ENCODE peak calls at places on chromosomes 2 and 18, in eight cellular contexts. H, G, N, Y, C, X, B and F are unnamed samples.

GRCh38 chr2:239245872-239246701 is 154.7 kb downstream of the HDAC4 start:
- DNase-seq in H (peak), G (no peak), N (no peak), Y (peak), C (no peak), X (no peak), B (no peak), F (peak)

GRCh38 chr2:27855476-27855875 is 34.7 kb downstream of the RBKS start:
- DNase-seq in H (no peak), G (no peak), N (no peak), Y (no peak), C (peak), X (no peak), B (no peak), F (no peak)

GRCh38 chr2:190119257-190119656 is 56.7 kb upstream of the MSTN start:
- DNase-seq in H (no peak), G (peak), N (no peak), Y (no peak), C (no peak), X (no peak), B (no peak), F (no peak)

GRCh38 chr2:110157153-110157793 is 41.7 kb upstream of the MALL start:
- DNase-seq in H (no peak), G (no peak), N (no peak), Y (peak), C (peak), X (peak), B (no peak), F (peak)

GRCh38 chr2:37846207-37846606 is 78.9 kb upstream of the RMDN2 start:
- DNase-seq in H (no peak), G (no peak), N (no peak), Y (no peak), C (no peak), X (no peak), B (no peak), F (no peak)

GRCh38 chr2:128638741-128639477 is 320.2 kb upstream of the HS6ST1 start:
- DNase-seq in H (no peak), G (no peak), N (no peak), Y (no peak), C (peak), X (peak), B (peak), F (no peak)

GRCh38 chr2:35125278-35125677 is 1230.3 kb upstream of the CRIM1 start:
- DNase-seq in H (peak), G (no peak), N (no peak), Y (no peak), C (no peak), X (no peak), B (peak), F (no peak)

GRCh38 chr18:57444301-57444759 is 9.2 kb downstream of the ONECUT2 start:
- DNase-seq in H (no peak), G (no peak), N (no peak), Y (no peak), C (no peak), X (no peak), B (no peak), F (no peak)

GRCh38 chr2:134137182-134137595 is 116.7 kb upstream of the MGAT5 start:
- DNase-seq in H (no peak), G (peak), N (peak), Y (no peak), C (peak), X (no peak), B (peak), F (no peak)

GRCh38 chr18:68500551-68500950 is 214.4 kb downstream of the TMX3 start:
- DNase-seq in H (no peak), G (no peak), N (no peak), Y (no peak), C (no peak), X (no peak), B (no peak), F (no peak)

GRCh38 chr2:200477667-200478121 is 32.2 kb downstream of the KCTD18 start:
- DNase-seq in H (peak), G (peak), N (no peak), Y (peak), C (no peak), X (no peak), B (no peak), F (no peak)

GRCh38 chr2:199848323-199848722 is 2.7 kb downstream of the FTCDNL1 start:
- DNase-seq in H (no peak), G (no peak), N (no peak), Y (no peak), C (no peak), X (no peak), B (no peak), F (no peak)

GRCh38 chr2:152718909-152719645 is 657 bp downstream of the ARL6IP6 start:
- DNase-seq in H (peak), G (no peak), N (peak), Y (peak), C (peak), X (peak), B (peak), F (peak)

GRCh38 chr2:156132941-156133340 is 199.6 kb downstream of the NR4A2 start:
- DNase-seq in H (no peak), G (no peak), N (no peak), Y (no peak), C (no peak), X (no peak), B (no peak), F (no peak)

GRCh38 chr2:10750610-10751009 is 29.2 kb downstream of the ATP6V1C2 start:
- DNase-seq in H (no peak), G (no peak), N (no peak), Y (no peak), C (no peak), X (no peak), B (peak), F (no peak)

GRCh38 chr2:240231838-240232244 is 91.4 kb upstream of the OTOS start:
- DNase-seq in H (no peak), G (no peak), N (no peak), Y (peak), C (no peak), X (no peak), B (peak), F (no peak)

GRCh38 chr2:181370126-181370525 is 87.1 kb upstream of the ITGA4 start:
- DNase-seq in H (no peak), G (no peak), N (no peak), Y (no peak), C (no peak), X (no peak), B (no peak), F (no peak)

GRCh38 chr2:169011698-169012097 is 19.4 kb downstream of the ABCB11 start:
- DNase-seq in H (no peak), G (no peak), N (no peak), Y (no peak), C (no peak), X (no peak), B (no peak), F (no peak)

GRCh38 chr2:180980943-180981898 is 816 bp downstream of the UBE2E3 start:
- DNase-seq in H (peak), G (peak), N (no peak), Y (peak), C (peak), X (peak), B (peak), F (peak)

GRCh38 chr2:7586898-7587297 is 669.7 kb downstream of the RNF144A start:
- DNase-seq in H (no peak), G (no peak), N (no peak), Y (no peak), C (no peak), X (no peak), B (no peak), F (no peak)

GRCh38 chr2:225937625-225938024 is 538.1 kb downstream of the NYAP2 start:
- DNase-seq in H (no peak), G (no peak), N (no peak), Y (no peak), C (peak), X (no peak), B (peak), F (no peak)

GRCh38 chr2:31196622-31197021 is 20.7 kb downstream of the CAPN14 start:
- DNase-seq in H (no peak), G (no peak), N (no peak), Y (no peak), C (no peak), X (no peak), B (no peak), F (no peak)

GRCh38 chr2:215791481-215791937 is 221.8 kb downstream of the MREG start:
- DNase-seq in H (no peak), G (no peak), N (no peak), Y (no peak), C (no peak), X (no peak), B (no peak), F (no peak)

GRCh38 chr18:48490641-48491040 is 48.2 kb upstream of the CTIF start:
- DNase-seq in H (no peak), G (no peak), N (no peak), Y (no peak), C (peak), X (no peak), B (no peak), F (no peak)

GRCh38 chr2:164737612-164738081 is 104.0 kb downstream of the COBLL1 start:
- DNase-seq in H (peak), G (peak), N (no peak), Y (peak), C (peak), X (peak), B (peak), F (peak)

GRCh38 chr2:205133544-205133943 is 548.8 kb upstream of the NRP2 start:
- DNase-seq in H (no peak), G (peak), N (no peak), Y (no peak), C (peak), X (no peak), B (peak), F (no peak)